ENCODE peak calls at places on chromosomes 13 and 19, in nine cellular contexts. P, X, Z, S, D, H, G, N and F are unnamed samples.

GRCh38 chr19:15871570-15871969 is 26.3 kb downstream of the CYP4F2 start:
- DNase-seq in G (no peak), Z (no peak), S (peak; percentile 78), N (no peak), P (no peak), H (no peak), D (no peak), X (no peak), F (no peak)

GRCh38 chr19:46932346-46932745 is 71.5 kb downstream of the ARHGAP35 start:
- DNase-seq in X (no peak), Z (no peak), G (no peak), P (no peak), H (no peak), D (no peak), N (no peak), S (no peak), F (no peak)

GRCh38 chr19:16496613-16496983 is 404 bp downstream of the C19orf44 start:
- DNase-seq in Z (peak; percentile 30), N (no peak), G (no peak), S (no peak), X (peak; percentile 63), H (peak; percentile 66), P (peak; percentile 26), D (peak; percentile 20), F (no peak)

GRCh38 chr19:38657633-38658222 is 10.3 kb downstream of the ACTN4 start:
- DNase-seq in G (no peak), P (no peak), D (no peak), N (no peak), X (no peak), S (no peak), Z (no peak), H (no peak), F (no peak)

GRCh38 chr13:114069376-114070097 is 62.9 kb downstream of the RASA3 start:
- DNase-seq in P (no peak), D (no peak), G (no peak), S (no peak), N (no peak), H (no peak), X (no peak), Z (no peak), F (no peak)

GRCh38 chr19:50703915-50704548 is 15.6 kb downstream of the SHANK1 start:
- DNase-seq in G (no peak), H (no peak), P (no peak), X (no peak), N (no peak), D (no peak), Z (no peak), S (no peak), F (peak; percentile 68)

GRCh38 chr13:99590519-99591011 is 89.3 kb downstream of the TM9SF2 start:
- DNase-seq in D (no peak), G (no peak), S (no peak), N (peak; percentile 11), X (no peak), Z (no peak), P (no peak), H (no peak), F (no peak)

GRCh38 chr13:31485183-31485582 is 254.1 kb upstream of the RXFP2 start:
- DNase-seq in P (no peak), N (no peak), S (no peak), Z (no peak), X (no peak), H (no peak), D (no peak), G (no peak), F (no peak)

GRCh38 chr13:43797154-43797553 is 10.4 kb upstream of the ENOX1 start:
- DNase-seq in S (no peak), P (no peak), D (no peak), N (no peak), H (no peak), X (no peak), Z (no peak), G (no peak), F (no peak)

GRCh38 chr13:43797869-43798268 is 11.1 kb upstream of the ENOX1 start:
- DNase-seq in N (no peak), X (no peak), S (no peak), D (no peak), H (no peak), G (no peak), Z (no peak), P (no peak), F (no peak)

GRCh38 chr13:43787998-43788397 is 1.2 kb upstream of the ENOX1 start:
- DNase-seq in X (no peak), G (peak; percentile 49), N (no peak), S (no peak), P (no peak), H (no peak), D (no peak), Z (no peak), F (peak; percentile 28)

GRCh38 chr13:43787518-43787891 is 733 bp upstream of the ENOX1 start:
- DNase-seq in P (no peak), N (no peak), X (no peak), D (no peak), Z (no peak), S (no peak), G (no peak), H (no peak), F (no peak)

DNA sequence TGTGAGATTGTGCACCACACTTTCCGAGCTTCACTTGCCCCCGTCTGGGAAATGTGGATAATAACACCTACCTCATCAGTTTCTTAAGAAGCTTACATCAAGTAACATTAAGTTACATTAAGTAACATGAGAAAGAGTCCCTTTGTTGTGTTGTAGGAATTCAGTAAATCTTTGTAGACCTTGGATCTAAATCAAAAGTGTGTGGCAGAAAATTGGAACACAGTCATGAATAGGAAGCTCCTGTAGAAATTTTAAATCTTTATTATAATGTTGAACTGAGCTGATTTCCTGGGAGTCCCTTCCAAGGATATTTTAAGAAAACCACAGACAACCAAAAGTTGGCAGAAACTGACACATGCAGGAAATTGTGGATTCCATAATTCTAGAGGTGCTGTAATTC is 5.7 kb upstream of the ENOX1 start:
- DNase-seq in Z (no peak), S (no peak), N (no peak), P (no peak), D (no peak), X (no peak), H (no peak), G (no peak), F (no peak)
- TF ChIP-seq CTCF in Z (no peak), S (no peak), N (no peak), P (no peak), D (no peak), X (no peak), H (no peak), G (no peak), F (no peak)

GRCh38 chr13:109703250-109703649 is 83.1 kb downstream of the IRS2 start:
- DNase-seq in P (no peak), S (no peak), Z (no peak), H (no peak), N (no peak), G (no peak), X (no peak), D (no peak), F (no peak)

GRCh38 chr13:109698779-109699178 is 87.6 kb downstream of the IRS2 start:
- DNase-seq in P (no peak), D (no peak), H (no peak), X (no peak), S (no peak), N (no peak), G (no peak), Z (no peak), F (no peak)

GRCh38 chr13:109699628-109700071 is 86.7 kb downstream of the IRS2 start:
- DNase-seq in N (no peak), H (no peak), X (no peak), G (no peak), S (no peak), Z (no peak), D (no peak), P (no peak), F (no peak)

GRCh38 chr13:109697936-109698335 is 88.4 kb downstream of the IRS2 start:
- DNase-seq in Z (no peak), P (no peak), X (no peak), D (no peak), H (no peak), G (no peak), N (no peak), S (no peak), F (no peak)

GRCh38 chr13:109700176-109700575 is 86.2 kb downstream of the IRS2 start:
- DNase-seq in X (peak; percentile 49), Z (peak; percentile 83), P (peak; percentile 87), N (no peak), G (peak; percentile 87), S (no peak), H (peak; percentile 45), D (no peak), F (peak; percentile 46)
- H3K4me3 ChIP-seq in X (no peak overlapping the region), Z (no peak overlapping the region), P (no peak overlapping the region), N (no peak overlapping the region), G (no peak overlapping the region), S (no peak overlapping the region), H (no peak overlapping the region), D (no peak overlapping the region), F (no peak overlapping the region)

GRCh38 chr19:362683-363082 is 18.1 kb upstream of the MIER2 start:
- DNase-seq in G (no peak), Z (no peak), P (no peak), S (peak; percentile 21), D (no peak), X (no peak), N (no peak), H (no peak), F (no peak)

GRCh38 chr19:366205-366783 is 21.7 kb upstream of the MIER2 start:
- DNase-seq in N (no peak), Z (no peak), P (no peak), D (no peak), S (peak; percentile 3), H (no peak), X (no peak), G (no peak), F (no peak)

GRCh38 chr19:362154-362553 is 17.6 kb upstream of the MIER2 start:
- DNase-seq in S (peak; percentile 41), X (no peak), H (no peak), Z (no peak), N (no peak), D (no peak), P (no peak), G (no peak), F (no peak)

GRCh38 chr19:366951-367350 is 22.4 kb upstream of the MIER2 start:
- DNase-seq in Z (no peak), S (peak; percentile 44), X (no peak), N (no peak), G (no peak), D (no peak), H (no peak), P (no peak), F (no peak)

GRCh38 chr19:364496-365287 is 20.1 kb upstream of the MIER2 start:
- DNase-seq in H (peak; percentile 51), G (no peak), N (no peak), X (no peak), Z (no peak), P (no peak), D (no peak), S (peak; percentile 45), F (no peak)
- H3K27ac ChIP-seq in H (no peak overlapping the region), G (no peak overlapping the region), N (no peak overlapping the region), X (no peak overlapping the region), Z (no peak overlapping the region), P (no peak overlapping the region), D (no peak overlapping the region), S (no peak overlapping the region), F (no peak overlapping the region)

GRCh38 chr19:53810187-53810546 is 13.9 kb downstream of the NLRP12 start:
- DNase-seq in D (no peak), G (no peak), N (no peak), Z (no peak), S (no peak), X (no peak), H (no peak), P (no peak), F (no peak)

GRCh38 chr19:53809518-53810186 is 14.5 kb downstream of the NLRP12 start:
- DNase-seq in D (no peak), G (peak; percentile 46), Z (no peak), N (no peak), X (no peak), P (no peak), H (no peak), S (no peak), F (peak; percentile 51)

GRCh38 chr19:53810891-53811290 is 13.2 kb downstream of the NLRP12 start:
- DNase-seq in H (no peak), X (no peak), N (no peak), D (no peak), S (no peak), P (no peak), G (no peak), Z (no peak), F (no peak)

GRCh38 chr19:53812335-53812734 is 11.8 kb downstream of the NLRP12 start:
- DNase-seq in D (no peak), N (no peak), Z (no peak), G (peak; percentile 39), P (no peak), H (no peak), S (no peak), X (no peak), F (no peak)

DNA sequence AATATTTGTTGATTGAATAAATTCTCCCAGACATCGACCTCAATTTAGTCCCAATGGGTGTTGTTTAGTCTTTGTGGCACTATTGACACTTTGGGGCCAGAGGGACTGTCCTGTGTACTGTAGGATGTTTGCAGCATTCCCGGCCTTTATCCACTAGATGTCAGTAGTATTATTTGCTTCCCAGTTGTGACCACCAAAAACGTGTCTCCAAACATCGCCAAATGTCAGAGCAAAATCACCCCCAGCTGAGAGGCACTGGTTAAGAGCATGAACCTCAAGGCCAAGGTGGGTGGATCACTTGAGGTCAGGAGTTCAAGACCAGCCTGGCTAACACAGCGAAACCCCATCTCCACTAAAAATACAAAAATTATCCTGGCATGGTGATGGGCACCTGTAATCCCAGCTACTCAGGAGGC is 15.4 kb downstream of the NLRP12 start:
- DNase-seq in X (no peak), Z (no peak), D (no peak), P (no peak), H (no peak), N (no peak), S (no peak), G (peak; percentile 49), F (peak; percentile 14)
- TF ChIP-seq CTCF in X (no peak), Z (peak; percentile 55), D (no peak), P (peak; percentile 52), H (peak; percentile 54), N (peak; percentile 67), S (no peak), G (peak; percentile 79), F (peak; percentile 42)